ENCODE peak calls at places on chromosomes 4 and X, in seven cellular contexts. Y is NCI-H460, T is NCI-H1694 treated with DMSO at 0.1 percent for 48 hours, D is B cell, M is A549, F is AML-193, S is lung microvascular endothelial cell. X is an unnamed sample.

GRCh38 chr4:171956678-171957077 is 143.5 kb downstream of the GALNTL6 start:
- DNase-seq in T (no peak), F (no peak), S (no peak), Y (no peak), D (no peak), M (no peak), X (no peak)

GRCh38 chr4:164571593-164572385 is 182.1 kb upstream of the SMIM31 start:
- DNase-seq in T (no peak), S (no peak), M (no peak), Y (no peak), F (no peak), D (no peak), X (no peak)

GRCh38 chrX:145848857-145849256 is 31.2 kb downstream of the SLITRK2 start:
- DNase-seq in D (no peak), T (no peak), M (no peak), F (no peak), Y (no peak), S (no peak), X (no peak)

GRCh38 chr4:48490680-48491513 is 845 bp downstream of the ZAR1 start:
- DNase-seq in Y (no peak), T (no peak), M (no peak), S (no peak), F (no peak), D (peak; percentile 18), X (no peak)

GRCh38 chr4:3810111-3810680 is 44.0 kb downstream of the ADRA2C start:
- DNase-seq in D (no peak), F (no peak), Y (no peak), S (no peak), T (no peak), M (no peak), X (no peak)

GRCh38 chrX:30865020-30865419 is 24.0 kb downstream of the TAB3 start:
- DNase-seq in S (peak; percentile 0), Y (peak; percentile 33), M (no peak), D (peak; percentile 7), F (no peak), T (no peak), X (no peak)

GRCh38 chr4:140267576-140267975 is 105.9 kb upstream of the SCOC start:
- DNase-seq in D (no peak), M (no peak), F (no peak), T (no peak), S (no peak), Y (no peak), X (no peak)

GRCh38 chrX:41086627-41086932 is 1.3 kb downstream of the USP9X start:
- DNase-seq in T (no peak), M (peak; percentile 44), S (no peak), Y (no peak), D (no peak), F (no peak), X (no peak)

GRCh38 chrX:45515262-45516215 is 314.9 kb upstream of the DIPK2B start:
- DNase-seq in S (peak; percentile 90), M (peak; percentile 56), T (peak; percentile 17), D (peak; percentile 47), F (peak; percentile 81), Y (peak; percentile 92), X (peak; percentile 25)

GRCh38 chr4:4730214-4730613 is 129.3 kb upstream of the MSX1 start:
- DNase-seq in T (no peak), Y (no peak), D (no peak), M (no peak), F (no peak), S (no peak), X (no peak)

GRCh38 chrX:39242187-39242586 is 440.9 kb downstream of the MID1IP1 start:
- DNase-seq in D (peak; percentile 30), M (peak; percentile 6), S (peak; percentile 51), F (peak; percentile 2), T (peak; percentile 56), Y (peak; percentile 20), X (peak; percentile 10)

GRCh38 chrX:107710617-107711391 is 64.8 kb downstream of the TSC22D3 start:
- DNase-seq in D (peak; percentile 85), M (peak; percentile 76), F (peak; percentile 87), S (peak; percentile 62), Y (no peak), T (no peak), X (peak; percentile 74)

GRCh38 chr4:1033840-1034551 is 22.6 kb downstream of the FGFRL1 start:
- DNase-seq in D (no peak), Y (no peak), F (no peak), T (no peak), S (no peak), M (no peak), X (no peak)

GRCh38 chr4:8393593-8394038 is 46.9 kb downstream of the ACOX3 start:
- DNase-seq in M (peak; percentile 52), S (peak; percentile 92), F (no peak), Y (no peak), T (no peak), D (no peak), X (peak; percentile 67)

GRCh38 chr4:7890635-7891393 is 48.8 kb downstream of the AFAP1 start:
- DNase-seq in Y (peak; percentile 7), F (no peak), S (peak; percentile 46), M (no peak), D (no peak), T (peak; percentile 72), X (no peak)

GRCh38 chr4:110631582-110632505 is 9.0 kb upstream of the PITX2 start:
- DNase-seq in S (peak; percentile 90), Y (peak; percentile 79), M (peak; percentile 79), F (no peak), T (peak; percentile 47), D (peak; percentile 44), X (peak; percentile 87)

GRCh38 chr4:141669501-141669900 is 33.1 kb downstream of the IL15 start:
- DNase-seq in S (no peak), M (no peak), T (no peak), Y (no peak), F (no peak), D (no peak), X (no peak)

GRCh38 chr4:19514276-19515070 is 737.2 kb upstream of the SLIT2 start:
- DNase-seq in T (no peak), Y (no peak), D (no peak), S (no peak), M (no peak), F (no peak), X (no peak)

GRCh38 chr4:175421506-175421905 is 390.6 kb downstream of the GPM6A start:
- DNase-seq in M (peak; percentile 52), Y (peak; percentile 30), F (no peak), T (no peak), D (no peak), S (no peak), X (no peak)

GRCh38 chr4:81468685-81469084 is 3.0 kb downstream of the RASGEF1B start:
- DNase-seq in M (no peak), F (no peak), T (no peak), D (no peak), Y (no peak), S (no peak), X (no peak)

GRCh38 chr4:20418865-20419451 is 167.3 kb downstream of the SLIT2 start:
- DNase-seq in S (peak; percentile 52), F (peak; percentile 69), T (peak; percentile 44), D (peak; percentile 36), M (peak; percentile 6), Y (peak; percentile 26), X (peak; percentile 34)

GRCh38 chrX:141176586-141177451 is at the start of gene LDOC1:
- DNase-seq in M (peak; percentile 53), D (peak; percentile 84), S (peak; percentile 89), T (no peak), F (no peak), Y (peak; percentile 82), X (no peak)

GRCh38 chr4:61376301-61376700 is 176.2 kb downstream of the ADGRL3 start:
- DNase-seq in S (no peak), T (no peak), Y (no peak), M (no peak), D (no peak), F (no peak), X (no peak)

GRCh38 chr4:87965501-87965975 is 10.0 kb upstream of the SPP1 start:
- DNase-seq in Y (no peak), M (no peak), T (no peak), D (no peak), F (no peak), S (no peak), X (no peak)

GRCh38 chr4:59247032-59247431 is 1953.1 kb upstream of the ADGRL3 start:
- DNase-seq in T (peak; percentile 0), Y (no peak), S (no peak), D (no peak), M (no peak), F (no peak), X (no peak)

GRCh38 chr4:71974681-71975080 is 57.1 kb upstream of the NPFFR2 start:
- DNase-seq in F (no peak), S (no peak), Y (peak; percentile 46), T (no peak), D (no peak), M (no peak), X (no peak)

GRCh38 chrX:37060999-37061398 is 52.8 kb downstream of the FAM47C start:
- DNase-seq in M (no peak), T (peak; percentile 40), D (peak; percentile 1), S (peak; percentile 58), Y (peak; percentile 48), F (peak; percentile 14), X (peak; percentile 18)

GRCh38 chrX:54885740-54886139 is 34.9 kb upstream of the TRO start:
- DNase-seq in S (no peak), F (no peak), T (no peak), Y (no peak), D (no peak), M (no peak), X (no peak)

GRCh38 chr4:8893624-8894423 is 22.2 kb upstream of the HMX1 start:
- DNase-seq in M (no peak), F (no peak), S (no peak), T (no peak), Y (no peak), D (no peak), X (no peak)

GRCh38 chr4:120132935-120133334 is 66.3 kb upstream of the MAD2L1 start:
- DNase-seq in D (no peak), M (no peak), F (peak; percentile 51), T (no peak), S (no peak), Y (no peak), X (no peak)

GRCh38 chr4:3802571-3803474 is 36.6 kb downstream of the ADRA2C start:
- DNase-seq in T (no peak), S (no peak), Y (no peak), M (no peak), F (no peak), D (no peak), X (no peak)

X was measured in GM13977.